ENCODE peak calls at places on chromosome 2, in four cellular contexts. One of them, this sample, is unnamed.

GRCh38 chr2:5368263-5368662 is 323.9 kb upstream of the SOX11 start:
- DNase-seq in A549: no peak
- DNase-seq in H1: no peak
- DNase-seq in K562: no peak
- DNase-seq in this sample: no peak

GRCh38 chr2:137220438-137220998 is 455.2 kb downstream of the THSD7B start:
- DNase-seq in A549: no peak
- DNase-seq in H1: no peak
- DNase-seq in K562: no peak
- DNase-seq in this sample: peak

GRCh38 chr2:125680809-125681208 is 975.1 kb upstream of the GYPC start:
- DNase-seq in A549: no peak
- DNase-seq in H1: no peak
- DNase-seq in K562: no peak
- DNase-seq in this sample: no peak

GRCh38 chr2:46171441-46171953 is 125.7 kb upstream of the EPAS1 start:
- DNase-seq in A549: no peak
- DNase-seq in H1: no peak
- DNase-seq in K562: no peak
- DNase-seq in this sample: peak

GRCh38 chr2:151087377-151087776 is 174.3 kb downstream of the RBM43 start:
- DNase-seq in A549: no peak
- DNase-seq in H1: no peak
- DNase-seq in K562: no peak
- DNase-seq in this sample: no peak

GRCh38 chr2:11245322-11245721 is 90.1 kb downstream of the SLC66A3 start:
- DNase-seq in A549: no peak
- DNase-seq in H1: no peak
- DNase-seq in K562: no peak
- DNase-seq in this sample: no peak

GRCh38 chr2:112644155-112644932 is 1.4 kb upstream of the SLC20A1 start:
- DNase-seq in A549: no peak
- DNase-seq in H1: no peak
- DNase-seq in K562: no peak
- DNase-seq in this sample: no peak

GRCh38 chr2:31213063-31213882 is 4.0 kb downstream of the CAPN14 start:
- DNase-seq in A549: no peak
- DNase-seq in H1: no peak
- DNase-seq in K562: no peak
- DNase-seq in this sample: no peak

GRCh38 chr2:148483675-148484074 is 160.9 kb upstream of the EPC2 start:
- DNase-seq in A549: no peak
- DNase-seq in H1: no peak
- DNase-seq in K562: no peak
- DNase-seq in this sample: peak

GRCh38 chr2:190466819-190467444 is 58.8 kb downstream of the MFSD6 start:
- DNase-seq in A549: no peak
- DNase-seq in H1: no peak
- DNase-seq in K562: no peak
- DNase-seq in this sample: peak

GRCh38 chr2:214019229-214019972 is 391.5 kb upstream of the VWC2L start:
- DNase-seq in A549: peak
- DNase-seq in H1: no peak
- DNase-seq in K562: no peak
- DNase-seq in this sample: peak

GRCh38 chr2:73925853-73926492 is 707 bp upstream of the DGUOK start:
- DNase-seq in A549: no peak
- DNase-seq in H1: no peak
- DNase-seq in K562: no peak
- DNase-seq in this sample: no peak

GRCh38 chr2:231057590-231057989 is 923 bp downstream of the PSMD1 start:
- DNase-seq in A549: no peak
- DNase-seq in H1: no peak
- DNase-seq in K562: no peak
- DNase-seq in this sample: peak

GRCh38 chr2:71070294-71071025 is 2.0 kb downstream of the NAGK start:
- DNase-seq in A549: peak
- DNase-seq in H1: no peak
- DNase-seq in K562: peak
- DNase-seq in this sample: peak

GRCh38 chr2:32930436-32930835 is 16.3 kb upstream of the LTBP1 start:
- DNase-seq in A549: no peak
- DNase-seq in H1: no peak
- DNase-seq in K562: no peak
- DNase-seq in this sample: no peak

GRCh38 chr2:27428978-27429541 is 629 bp downstream of the NRBP1 start:
- DNase-seq in A549: peak
- DNase-seq in H1: no peak
- DNase-seq in K562: peak
- DNase-seq in this sample: peak

GRCh38 chr2:9135804-9136558 is 70.6 kb upstream of the ASAP2 start:
- DNase-seq in A549: no peak
- DNase-seq in H1: no peak
- DNase-seq in K562: no peak
- DNase-seq in this sample: peak

GRCh38 chr2:12513339-12513738 is 203.4 kb upstream of the TRIB2 start:
- DNase-seq in A549: no peak
- DNase-seq in H1: no peak
- DNase-seq in K562: no peak
- DNase-seq in this sample: no peak

GRCh38 chr2:96924775-96925747 is 55.2 kb upstream of the SEMA4C start:
- DNase-seq in A549: no peak
- DNase-seq in H1: no peak
- DNase-seq in K562: no peak
- DNase-seq in this sample: no peak

GRCh38 chr2:15364561-15364960 is 196.6 kb downstream of the NBAS start:
- DNase-seq in A549: no peak
- DNase-seq in H1: no peak
- DNase-seq in K562: no peak
- DNase-seq in this sample: peak

GRCh38 chr2:79723830-79724229 is 211.0 kb downstream of the CTNNA2 start:
- DNase-seq in A549: peak
- DNase-seq in H1: no peak
- DNase-seq in K562: no peak
- DNase-seq in this sample: peak

DNA sequence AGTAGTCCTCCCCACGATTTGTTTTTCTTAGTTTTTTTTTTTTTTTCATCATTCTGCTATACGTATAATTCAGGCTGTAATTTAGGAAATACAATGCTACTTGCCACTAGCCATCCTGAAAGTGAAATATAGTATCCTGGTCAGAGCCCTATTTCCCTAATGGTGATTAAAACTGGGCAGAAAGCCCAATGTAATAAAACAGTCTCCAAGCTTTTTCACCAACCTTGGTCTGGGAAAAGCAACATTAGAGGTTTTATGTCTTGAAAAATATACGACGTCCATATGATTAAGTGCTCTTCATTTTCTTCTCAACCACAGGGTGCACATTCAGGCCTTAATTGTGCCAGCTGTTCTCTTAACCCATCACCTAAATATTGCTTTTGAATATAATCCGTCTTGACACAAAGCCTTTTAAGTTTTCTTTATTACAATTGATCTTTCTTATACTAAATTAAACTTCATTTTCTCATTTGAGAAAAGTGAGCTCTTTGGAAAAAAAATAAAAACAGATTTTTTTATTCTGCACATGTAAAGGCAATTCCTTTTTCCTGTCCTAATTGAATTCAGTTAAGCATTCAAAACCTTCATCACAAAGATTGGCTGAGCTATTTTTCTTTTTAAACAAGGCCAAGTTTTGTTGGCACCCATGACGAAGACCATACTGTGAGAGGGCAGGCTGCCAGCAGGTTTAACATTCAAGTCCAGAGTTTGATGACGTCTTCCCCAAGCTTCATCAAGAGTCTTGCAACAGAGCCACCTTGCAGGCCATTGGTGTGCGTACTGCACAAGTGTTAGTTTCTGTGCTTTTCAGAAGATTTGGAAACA is 52.7 kb downstream of the MAP2 start:
- DNase-seq in A549: no peak
- DNase-seq in H1: no peak
- DNase-seq in K562: no peak
- DNase-seq in this sample: peak
- TF ChIP-seq MAFK in A549: no peak
- TF ChIP-seq MAFK in H1: no peak
- TF ChIP-seq MAFK in K562: no peak
- TF ChIP-seq MAFK in this sample: no peak

DNA sequence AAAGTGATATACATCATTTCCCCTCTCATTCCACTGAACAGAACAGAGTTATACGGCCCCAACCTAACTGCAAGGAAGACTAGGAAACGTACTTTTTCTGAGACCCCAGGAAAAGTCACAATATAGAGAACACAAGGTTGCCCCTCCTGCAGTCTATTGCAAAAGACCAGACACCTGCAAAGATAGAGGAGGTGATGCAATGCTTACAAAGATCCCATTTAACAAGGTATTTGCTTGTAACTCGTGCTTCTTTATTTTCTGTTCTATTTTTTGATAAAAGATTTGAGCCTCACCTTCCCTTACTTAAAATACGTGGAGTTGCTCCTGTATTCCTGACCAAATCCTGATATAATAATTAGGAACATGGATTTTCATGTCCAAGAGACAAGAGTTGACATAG is 793.0 kb upstream of the ID2 start:
- DNase-seq in A549: no peak
- DNase-seq in H1: no peak
- DNase-seq in K562: no peak
- DNase-seq in this sample: no peak
- TF ChIP-seq MAFK in A549: no peak
- TF ChIP-seq MAFK in H1: no peak
- TF ChIP-seq MAFK in K562: no peak
- TF ChIP-seq MAFK in this sample: no peak

DNA sequence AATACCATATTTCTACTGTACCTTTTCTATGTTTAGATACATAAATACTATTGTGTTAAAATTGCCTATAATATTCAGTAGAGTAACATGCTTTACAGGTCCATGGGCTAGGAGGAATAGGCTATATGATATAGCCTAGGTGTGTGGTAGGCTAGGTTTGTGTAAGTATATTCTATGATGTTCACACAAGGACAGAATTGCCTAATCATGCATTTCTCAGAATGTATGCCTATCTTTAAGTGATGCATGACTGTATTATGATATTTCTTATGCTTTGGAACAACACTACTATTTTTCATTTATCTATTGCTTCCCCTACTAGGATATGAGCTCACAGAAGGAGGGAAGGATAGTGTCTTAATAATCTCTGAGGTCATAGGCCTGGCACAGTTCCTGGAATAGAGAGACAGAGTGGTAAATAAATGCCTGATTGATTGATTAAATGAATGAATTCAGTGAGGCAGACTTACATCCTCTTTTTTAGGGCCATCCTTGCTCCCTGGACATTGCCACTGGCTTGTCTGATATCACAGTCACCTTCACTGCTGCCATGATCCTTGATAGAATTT is 121.0 kb downstream of the MYO3B start:
- DNase-seq in A549: no peak
- DNase-seq in H1: no peak
- DNase-seq in K562: peak
- DNase-seq in this sample: no peak
- TF ChIP-seq MAFK in A549: no peak
- TF ChIP-seq MAFK in H1: no peak
- TF ChIP-seq MAFK in K562: peak
- TF ChIP-seq MAFK in this sample: no peak

GRCh38 chr2:204282081-204282480 is 263.2 kb upstream of the PARD3B start:
- DNase-seq in A549: no peak
- DNase-seq in H1: no peak
- DNase-seq in K562: no peak
- DNase-seq in this sample: no peak

GRCh38 chr2:204280239-204280638 is 265.0 kb upstream of the PARD3B start:
- DNase-seq in A549: no peak
- DNase-seq in H1: no peak
- DNase-seq in K562: peak
- DNase-seq in this sample: no peak

GRCh38 chr2:204277226-204277625 is 268.0 kb upstream of the PARD3B start:
- DNase-seq in A549: no peak
- DNase-seq in H1: no peak
- DNase-seq in K562: no peak
- DNase-seq in this sample: no peak

GRCh38 chr2:204282525-204282924 is 262.8 kb upstream of the PARD3B start:
- DNase-seq in A549: no peak
- DNase-seq in H1: peak
- DNase-seq in K562: no peak
- DNase-seq in this sample: no peak
- TF ChIP-seq MAFK in A549: no peak
- TF ChIP-seq MAFK in H1: peak
- TF ChIP-seq MAFK in K562: no peak
- TF ChIP-seq MAFK in this sample: no peak